ENCODE peak calls at places on chromosome 6, in four cellular contexts. R is endothelial cell of umbilical vein, A is K562, W is GM12878. D is an unnamed sample.

GRCh38 chr6:163346529-163346961 is 68.0 kb upstream of the QKI start:
- DNase-seq in R (no peak), A (no peak), W (no peak), D (no peak)

GRCh38 chr6:101740631-101741030 is 347.1 kb downstream of the GRIK2 start:
- DNase-seq in R (no peak), A (no peak), W (no peak), D (no peak)

GRCh38 chr6:141107562-141108160 is 1025.1 kb upstream of the GJE1 start:
- DNase-seq in R (peak), A (no peak), W (no peak), D (peak)

GRCh38 chr6:134235937-134236751 is 81.8 kb downstream of the SGK1 start:
- DNase-seq in R (peak), A (no peak), W (peak), D (peak)

GRCh38 chr6:6221829-6222535 is 98.5 kb downstream of the F13A1 start:
- DNase-seq in R (no peak), A (peak), W (no peak), D (no peak)

GRCh38 chr6:101391772-101392560 is 1.5 kb upstream of the GRIK2 start:
- DNase-seq in R (no peak), A (no peak), W (no peak), D (no peak)

GRCh38 chr6:24759718-24760117 is 15.0 kb upstream of the GMNN start:
- DNase-seq in R (no peak), A (no peak), W (no peak), D (no peak)

GRCh38 chr6:148440877-148441453 is 98.3 kb downstream of the SASH1 start:
- DNase-seq in R (peak), A (no peak), W (no peak), D (peak)

GRCh38 chr6:116579143-116579542 is 7.8 kb downstream of the RWDD1 start:
- DNase-seq in R (no peak), A (no peak), W (no peak), D (peak)

GRCh38 chr6:57305754-57306153 is 11.7 kb upstream of the PRIM2 start:
- DNase-seq in R (no peak), A (no peak), W (no peak), D (peak)

GRCh38 chr6:132304891-132305305 is 96.4 kb downstream of the MOXD1 start:
- DNase-seq in R (no peak), A (no peak), W (no peak), D (no peak)

GRCh38 chr6:36309900-36310299 is 26.8 kb downstream of the BNIP5 start:
- DNase-seq in R (no peak), A (no peak), W (no peak), D (no peak)

GRCh38 chr6:159169193-159169555 is at the start of gene FNDC1:
- DNase-seq in R (no peak), A (peak), W (no peak), D (no peak)

GRCh38 chr6:113120577-113121285 is 736.4 kb upstream of the MARCKS start:
- DNase-seq in R (peak), A (no peak), W (no peak), D (peak)

GRCh38 chr6:50381106-50381415 is 331.3 kb upstream of the DEFB112 start:
- DNase-seq in R (no peak), A (no peak), W (no peak), D (no peak)

GRCh38 chr6:126039284-126039683 is 52.9 kb downstream of the TRMT11 start:
- DNase-seq in R (no peak), A (no peak), W (no peak), D (peak)

GRCh38 chr6:31083742-31084354 is 28.5 kb downstream of the C6orf15 start:
- DNase-seq in R (peak), A (peak), W (no peak), D (peak)

GRCh38 chr6:26322645-26323482 is 42.1 kb upstream of the BTN3A2 start:
- DNase-seq in R (peak), A (no peak), W (peak), D (peak)

GRCh38 chr6:112269165-112269564 is 14.8 kb upstream of the LAMA4 start:
- DNase-seq in R (peak), A (no peak), W (no peak), D (peak)

GRCh38 chr6:21738180-21739094 is 144.9 kb downstream of the SOX4 start:
- DNase-seq in R (no peak), A (no peak), W (no peak), D (peak)

GRCh38 chr6:88891135-88891845 is 72.1 kb downstream of the RNGTT start:
- DNase-seq in R (no peak), A (no peak), W (no peak), D (peak)

GRCh38 chr6:35052694-35053565 is 88.2 kb downstream of the TCP11 start:
- DNase-seq in R (peak), A (no peak), W (no peak), D (peak)

GRCh38 chr6:44072959-44073611 is 54.2 kb downstream of the MRPL14 start:
- DNase-seq in R (peak), A (peak), W (no peak), D (peak)

GRCh38 chr6:170100046-170100445 is 190.8 kb downstream of the DLL1 start:
- DNase-seq in R (no peak), A (no peak), W (no peak), D (no peak)

GRCh38 chr6:145929037-145929633 is 35.0 kb downstream of the SHPRH start:
- DNase-seq in R (peak), A (peak), W (no peak), D (peak)

GRCh38 chr6:47581591-47581990 is 104.0 kb downstream of the CD2AP start:
- DNase-seq in R (no peak), A (no peak), W (no peak), D (no peak)

GRCh38 chr6:26003102-26003694 is 40.6 kb downstream of the TRIM38 start:
- DNase-seq in R (peak), A (peak), W (no peak), D (peak)

GRCh38 chr6:138577151-138577915 is 78.0 kb upstream of the NHSL1 start:
- DNase-seq in R (no peak), A (no peak), W (peak), D (no peak)

GRCh38 chr6:70280462-70280861 is 22.4 kb downstream of the COL9A1 start:
- DNase-seq in R (no peak), A (no peak), W (no peak), D (no peak)

GRCh38 chr6:80106418-80107235 is at the start of gene BCKDHB:
- DNase-seq in R (peak), A (peak), W (peak), D (peak)

DNA sequence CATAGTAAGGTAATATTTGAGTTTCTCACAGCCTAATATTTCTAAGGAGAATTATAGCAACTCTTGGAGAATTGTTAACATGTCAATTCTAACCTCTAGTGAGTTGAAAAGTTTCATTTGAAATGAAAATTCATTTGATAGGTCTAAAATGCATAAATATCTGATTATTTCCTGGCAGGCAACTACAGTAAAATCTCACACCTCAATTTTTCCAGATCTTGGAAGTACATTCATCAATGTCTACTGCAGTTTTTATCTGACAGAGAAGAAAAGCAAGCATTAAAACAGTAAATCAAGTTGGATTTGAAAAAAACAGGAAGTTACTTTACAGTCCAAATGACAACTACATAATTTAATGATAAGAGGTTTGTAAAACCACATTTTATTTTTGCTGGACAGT is 631.3 kb downstream of the EYS start:
- DNase-seq in R (peak), A (no peak), W (no peak), D (no peak)
- TF ChIP-seq FOS in R (no peak), A (no peak), W (no peak), D (no peak)

GRCh38 chr6:139597781-139598368 is 223.4 kb upstream of the CITED2 start:
- DNase-seq in R (peak), A (no peak), W (no peak), D (peak)
- TF ChIP-seq FOS in R (no peak), A (no peak), W (no peak), D (peak)

DNA sequence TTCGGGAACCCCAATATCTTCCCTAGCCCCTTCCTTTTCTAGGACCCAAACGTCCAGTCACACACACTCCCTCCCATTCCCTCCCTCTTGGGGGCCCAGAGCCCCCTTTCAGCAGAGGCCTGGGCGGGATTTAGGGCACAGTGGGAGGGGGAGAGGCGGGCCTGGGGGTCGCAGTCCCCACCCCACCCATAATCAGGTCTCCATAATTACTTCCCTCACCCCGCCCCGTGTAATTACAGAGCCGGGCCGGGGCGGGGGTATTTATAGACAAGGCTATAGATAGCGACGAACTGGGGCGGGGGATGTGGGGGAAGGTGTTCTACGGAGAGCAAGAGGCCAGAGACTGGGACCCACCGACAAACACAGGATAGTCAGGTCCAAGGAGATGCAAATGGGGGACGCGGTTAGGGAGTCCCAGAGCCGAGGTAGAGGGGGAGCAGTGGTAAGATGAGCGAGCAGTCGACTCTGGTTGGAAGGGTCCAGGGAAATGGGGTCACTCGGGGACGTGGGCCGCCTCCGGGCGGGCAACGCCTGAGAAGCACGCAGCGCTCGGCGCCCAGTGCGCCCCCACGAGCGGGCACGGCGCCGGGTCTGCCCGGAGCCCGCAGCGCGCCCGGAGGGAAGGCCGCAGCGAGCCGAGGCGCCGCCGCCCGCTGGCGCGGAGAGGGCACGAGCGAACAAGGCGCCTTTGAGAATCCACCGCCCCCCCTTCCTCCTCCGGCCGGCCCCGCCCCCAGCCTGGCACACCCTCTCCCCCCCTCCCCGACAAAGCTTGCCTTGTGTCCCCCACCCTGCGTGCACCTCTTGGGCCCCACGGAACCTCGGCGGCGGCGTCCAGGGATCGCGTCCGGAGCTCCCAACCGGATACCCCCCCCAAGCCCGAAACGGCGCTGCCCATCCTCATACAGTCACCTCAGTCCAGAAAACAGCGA is 670 bp upstream of the COL11A2 start:
- DNase-seq in R (no peak), A (no peak), W (no peak), D (no peak)
- TF ChIP-seq FOS in R (no peak), A (no peak), W (no peak), D (no peak)

DNA sequence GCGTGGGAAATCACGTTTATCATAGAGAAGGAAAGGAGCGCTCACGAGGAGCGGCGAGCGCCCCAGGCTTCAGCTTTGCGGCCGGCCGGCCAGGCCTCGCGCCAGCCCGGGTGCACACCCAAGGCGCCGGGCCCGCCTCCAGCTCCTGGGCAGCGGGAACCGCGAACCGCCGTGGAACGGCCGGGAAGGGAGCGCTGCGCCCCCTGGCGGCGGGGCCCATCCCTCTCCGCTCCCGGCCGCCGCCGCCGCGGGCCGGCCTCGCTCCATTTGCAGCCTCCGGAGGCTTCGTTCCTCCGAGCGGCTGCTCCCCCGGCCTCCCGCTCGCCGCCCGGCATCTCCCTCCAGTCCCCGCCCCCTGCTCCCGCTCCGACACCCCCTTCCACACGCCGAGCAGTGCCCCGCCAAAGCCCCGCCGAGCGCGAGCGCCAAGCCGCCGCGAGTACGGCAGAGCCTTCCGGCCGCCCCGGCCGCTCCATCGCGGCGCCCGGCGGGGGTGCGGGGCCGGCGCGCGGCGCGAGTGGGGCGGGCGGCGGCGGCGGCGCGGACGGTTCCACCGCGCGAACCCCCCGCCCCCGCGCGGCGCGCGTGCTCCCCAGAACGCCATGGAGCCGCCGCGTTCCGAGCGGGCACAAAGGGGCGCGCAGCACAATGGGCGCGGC is 973 bp downstream of the BEND3 start:
- DNase-seq in R (peak), A (peak), W (no peak), D (peak)
- TF ChIP-seq FOS in R (no peak), A (no peak), W (no peak), D (no peak)

DNA sequence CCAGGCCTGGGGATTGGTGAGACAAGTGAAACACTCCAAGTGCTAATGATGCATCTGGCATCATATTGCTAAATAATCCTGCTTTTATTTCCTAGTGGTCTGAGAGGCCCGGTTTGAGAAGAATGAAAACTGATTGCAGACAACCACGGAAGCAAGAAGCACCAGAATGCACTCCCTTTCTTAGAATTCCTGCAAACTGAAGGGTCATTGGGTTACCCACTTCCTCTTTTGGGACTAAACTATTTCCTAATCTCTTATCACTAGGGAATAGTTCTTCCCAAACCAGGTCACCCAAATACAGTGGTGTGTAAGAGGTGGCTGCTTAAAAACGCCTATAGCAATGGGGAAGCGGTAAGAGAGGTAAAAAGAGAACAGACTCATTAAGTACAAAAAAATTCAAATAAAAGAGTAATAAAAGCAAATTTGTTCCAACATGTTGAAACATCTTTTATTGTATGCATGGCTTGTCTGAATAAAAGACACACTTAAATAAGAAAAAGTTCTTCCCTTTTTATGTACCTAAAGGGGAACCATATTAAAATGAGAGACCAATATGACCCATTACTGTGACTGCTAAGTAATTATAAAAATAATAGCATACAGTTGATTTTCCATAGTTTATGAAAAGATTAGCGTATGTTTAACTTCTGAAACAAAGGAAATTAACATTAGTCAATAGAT is 125.8 kb downstream of the MYB start:
- DNase-seq in R (no peak), A (no peak), W (no peak), D (no peak)
- TF ChIP-seq FOS in R (no peak), A (no peak), W (no peak), D (no peak)

GRCh38 chr6:20292905-20293304 is 80.6 kb upstream of the MBOAT1 start:
- DNase-seq in R (no peak), A (no peak), W (no peak), D (no peak)
- TF ChIP-seq FOS in R (no peak), A (no peak), W (no peak), D (no peak)

GRCh38 chr6:52400316-52401041 is 19.7 kb upstream of the EFHC1 start:
- DNase-seq in R (no peak), A (no peak), W (no peak), D (no peak)

GRCh38 chr6:52403086-52403485 is 17.1 kb upstream of the EFHC1 start:
- DNase-seq in R (no peak), A (no peak), W (no peak), D (no peak)

GRCh38 chr6:52394251-52394666 is 25.9 kb upstream of the EFHC1 start:
- DNase-seq in R (no peak), A (no peak), W (peak), D (no peak)

GRCh38 chr6:52403627-52404026 is 16.5 kb upstream of the EFHC1 start:
- DNase-seq in R (no peak), A (no peak), W (no peak), D (no peak)

DNA sequence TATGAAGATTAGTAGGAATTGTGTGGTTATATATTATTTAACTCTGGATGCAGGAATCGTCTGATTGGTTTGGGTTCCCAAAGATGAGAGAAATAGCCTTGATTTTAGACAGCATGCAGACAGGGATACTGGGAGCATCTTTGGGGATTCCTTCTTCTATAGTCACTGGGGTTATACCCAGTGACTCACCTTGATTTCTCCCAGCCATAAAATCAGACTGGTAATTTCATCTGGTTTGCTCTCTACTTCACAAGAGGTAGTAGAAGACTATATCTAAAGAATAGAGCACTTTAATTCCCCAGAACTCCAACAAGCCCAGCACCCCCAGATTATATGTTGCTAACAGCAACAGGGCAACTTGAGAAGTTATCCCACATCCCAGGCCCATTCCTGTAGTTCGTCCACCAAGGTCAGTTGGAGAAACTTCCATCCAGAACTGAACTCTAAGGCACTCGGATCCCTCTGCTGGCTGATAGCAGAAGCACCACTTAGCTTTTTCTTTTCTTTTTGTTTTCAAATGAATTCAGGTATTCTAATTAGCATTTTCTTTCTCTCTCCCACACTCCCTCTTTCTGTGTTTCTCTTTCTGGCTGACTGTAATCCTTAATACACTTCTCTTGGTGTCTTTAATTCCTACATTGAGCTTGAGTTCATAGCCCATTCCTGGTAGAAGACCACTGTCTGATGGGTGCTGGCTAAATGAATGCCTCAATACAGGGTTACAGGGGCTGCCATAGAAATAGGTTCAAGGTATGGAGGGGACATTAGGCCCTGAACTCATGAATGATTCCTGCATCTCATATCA is 20.4 kb upstream of the EFHC1 start:
- DNase-seq in R (peak), A (peak), W (no peak), D (peak)
- TF ChIP-seq FOS in R (no peak), A (no peak), W (no peak), D (no peak)

D was measured in IMR-90.